ENCODE peak calls at places on chromosomes 2 and 18, in nine cellular contexts. A, U, N, X, I, S, F, L and B are unnamed samples.

GRCh38 chr18:9914334-9914583 is 443 bp downstream of the VAPA start:
- DNase-seq in A (no peak), U (no peak), N (peak), X (no peak), I (no peak), S (no peak), F (no peak), L (peak), B (no peak)

GRCh38 chr2:120104002-120104467 is 91.2 kb downstream of the EPB41L5 start:
- DNase-seq in A (no peak), U (no peak), N (no peak), X (peak), I (peak), S (peak), F (no peak), L (no peak), B (no peak)

GRCh38 chr2:41933585-41934322 is 114.1 kb upstream of the PKDCC start:
- DNase-seq in A (peak), U (no peak), N (no peak), X (peak), I (peak), S (peak), F (no peak), L (no peak), B (no peak)

GRCh38 chr2:16774091-16774490 is 108.5 kb upstream of the CYRIA start:
- DNase-seq in A (no peak), U (no peak), N (no peak), X (peak), I (no peak), S (no peak), F (no peak), L (no peak), B (no peak)

GRCh38 chr18:48953096-48953706 is 2.4 kb upstream of the SMAD7 start:
- DNase-seq in A (no peak), U (no peak), N (no peak), X (no peak), I (no peak), S (no peak), F (no peak), L (no peak), B (no peak)

GRCh38 chr2:64645014-64645418 is 8.7 kb downstream of the SERTAD2 start:
- DNase-seq in A (peak), U (peak), N (peak), X (peak), I (peak), S (no peak), F (peak), L (no peak), B (peak)

GRCh38 chr18:58447342-58448190 is 181.3 kb downstream of the ALPK2 start:
- DNase-seq in A (no peak), U (no peak), N (no peak), X (peak), I (no peak), S (no peak), F (no peak), L (no peak), B (no peak)

GRCh38 chr2:84197901-84198300 is 261.2 kb downstream of the SUCLG1 start:
- DNase-seq in A (no peak), U (no peak), N (no peak), X (no peak), I (no peak), S (no peak), F (no peak), L (no peak), B (no peak)

GRCh38 chr2:185854910-185855309 is 116.3 kb downstream of the FSIP2 start:
- DNase-seq in A (no peak), U (no peak), N (no peak), X (no peak), I (no peak), S (no peak), F (no peak), L (no peak), B (no peak)

GRCh38 chr18:49846718-49847470 is 33.6 kb upstream of the ACAA2 start:
- DNase-seq in A (no peak), U (no peak), N (no peak), X (no peak), I (no peak), S (no peak), F (no peak), L (no peak), B (peak)

DNA sequence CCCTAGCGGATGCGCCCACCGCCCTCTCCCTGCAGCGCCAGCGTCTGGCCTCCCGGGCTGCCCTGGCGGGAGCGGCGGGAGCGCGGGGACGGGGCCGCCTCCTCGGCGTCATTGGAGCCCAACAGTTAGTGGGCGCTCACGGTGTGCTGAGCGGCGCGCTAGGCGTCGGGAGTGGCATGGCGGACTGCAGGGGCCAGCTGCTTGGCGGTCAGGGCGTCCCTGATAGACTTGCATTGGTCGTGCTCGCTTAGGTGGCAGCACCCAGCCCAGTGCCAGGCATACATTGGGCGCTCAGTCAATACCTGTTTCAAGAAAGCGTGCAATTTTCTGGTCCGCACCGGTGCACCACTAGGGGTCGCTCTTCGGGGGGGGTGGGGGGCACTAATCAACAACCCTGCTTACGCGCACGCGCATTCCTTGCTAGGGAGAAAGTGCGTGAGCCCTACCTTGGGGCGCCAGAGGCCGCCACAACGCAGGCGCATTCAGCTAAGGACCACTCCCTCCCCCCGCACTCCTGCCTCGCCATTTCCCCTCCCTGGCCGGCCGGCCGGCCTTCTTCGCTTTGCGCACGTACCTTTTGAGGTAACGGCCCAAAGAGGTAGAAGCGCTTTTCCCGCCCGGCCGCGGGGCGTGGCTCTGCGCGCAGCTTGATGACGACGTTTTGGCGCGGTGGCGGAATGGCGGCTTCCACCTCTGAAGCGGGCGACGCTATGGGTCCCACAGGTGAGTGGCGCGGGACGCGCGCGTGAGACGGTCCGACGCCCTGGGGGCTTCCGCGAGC is 411 bp upstream of the MZT2A start:
- DNase-seq in A (peak), U (peak), N (peak), X (peak), I (peak), S (peak), F (peak), L (peak), B (peak)
- TF ChIP-seq CTCF in A (peak), U (peak), N (peak), X (peak), I (peak), S (peak), F (peak), L (peak), B (peak)

DNA sequence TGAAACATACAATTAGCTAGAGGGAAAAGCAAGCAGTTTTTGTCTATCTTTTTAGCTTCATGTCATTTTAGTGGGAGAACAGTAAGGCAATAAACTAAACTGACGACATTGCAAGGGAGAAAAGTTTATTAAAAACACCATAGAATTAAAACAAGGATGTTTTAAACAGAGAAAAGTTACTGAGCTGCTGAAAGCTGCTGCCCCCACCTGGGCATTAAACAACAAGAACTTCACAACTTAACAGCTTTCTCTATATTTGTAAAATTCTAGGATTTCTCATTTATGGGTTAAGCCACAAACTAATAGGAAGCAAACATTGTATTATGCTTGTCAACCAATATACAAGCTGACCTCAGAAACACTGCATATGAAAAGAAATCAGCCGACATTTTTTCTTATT is 289.2 kb downstream of the ERBB4 start:
- DNase-seq in A (no peak), U (no peak), N (no peak), X (peak), I (no peak), S (peak), F (no peak), L (no peak), B (no peak)
- TF ChIP-seq CTCF in A (no peak), U (no peak), N (no peak), X (peak), I (peak), S (peak), F (no peak), L (peak), B (no peak)

GRCh38 chr2:228699400-228699799 is 517.9 kb upstream of the SPHKAP start:
- DNase-seq in A (no peak), U (no peak), N (no peak), X (no peak), I (peak), S (no peak), F (no peak), L (no peak), B (no peak)
- TF ChIP-seq CTCF in A (no peak), U (no peak), N (no peak), X (peak), I (peak), S (peak), F (no peak), L (no peak), B (no peak)

GRCh38 chr2:76866464-76866863 is 655.7 kb downstream of the LRRTM4 start:
- DNase-seq in A (no peak), U (no peak), N (no peak), X (no peak), I (no peak), S (no peak), F (no peak), L (no peak), B (no peak)

GRCh38 chr2:76861708-76862107 is 660.5 kb downstream of the LRRTM4 start:
- DNase-seq in A (no peak), U (no peak), N (no peak), X (peak), I (no peak), S (no peak), F (no peak), L (no peak), B (no peak)

GRCh38 chr2:76867854-76868253 is 654.3 kb downstream of the LRRTM4 start:
- DNase-seq in A (no peak), U (no peak), N (no peak), X (peak), I (no peak), S (no peak), F (no peak), L (no peak), B (no peak)

DNA sequence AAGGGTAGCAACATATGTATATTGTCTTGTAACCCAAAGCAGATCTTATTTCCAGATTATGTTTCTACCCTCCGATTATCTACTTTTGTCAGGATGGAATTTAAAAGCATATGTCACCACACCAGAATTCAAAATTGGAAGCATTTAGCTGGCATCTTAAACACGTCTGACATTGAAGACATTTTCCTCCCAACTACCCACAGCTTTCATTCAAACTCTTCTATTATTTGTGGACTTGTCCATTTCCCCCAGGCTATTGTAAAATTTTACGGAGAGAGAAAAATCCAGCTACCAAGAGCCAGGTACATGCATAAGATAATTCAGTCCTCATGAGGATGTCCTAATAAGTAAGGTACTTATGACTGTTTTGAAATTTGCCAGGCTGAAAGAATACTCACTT is 659.3 kb downstream of the LRRTM4 start:
- DNase-seq in A (no peak), U (no peak), N (no peak), X (no peak), I (no peak), S (no peak), F (no peak), L (no peak), B (no peak)
- TF ChIP-seq CTCF in A (no peak), U (no peak), N (no peak), X (no peak), I (no peak), S (no peak), F (no peak), L (no peak), B (no peak)

GRCh38 chr2:31317387-31317786 is 83.4 kb downstream of the EHD3 start:
- DNase-seq in A (no peak), U (no peak), N (no peak), X (no peak), I (no peak), S (no peak), F (no peak), L (no peak), B (no peak)
- TF ChIP-seq CTCF in A (no peak), U (no peak), N (no peak), X (no peak), I (no peak), S (no peak), F (no peak), L (no peak), B (no peak)